ENCODE peak calls at places on chromosome 20, in six cellular contexts. X is K562, Z is IMR-90, O is A549, R is GM12878, S is HepG2. U is an unnamed sample.

GRCh38 chr20:45489083-45489531 is 19.6 kb downstream of the WFDC2 start:
- DNase-seq in O (no peak), R (no peak), S (no peak), X (no peak), Z (no peak), U (no peak)

GRCh38 chr20:12012241-12013222 is 94.8 kb downstream of the BTBD3 start:
- DNase-seq in R (peak), X (peak), O (peak), S (peak), Z (peak), U (peak)

GRCh38 chr20:57038608-57039440 is 227.6 kb downstream of the BMP7 start:
- DNase-seq in R (no peak), O (no peak), Z (no peak), X (no peak), S (no peak), U (no peak)

GRCh38 chr20:22974354-22974753 is 60.8 kb upstream of the SSTR4 start:
- DNase-seq in R (no peak), O (peak), Z (no peak), S (peak), X (peak), U (peak)

GRCh38 chr20:59718681-59719080 is 114.3 kb downstream of the PHACTR3 start:
- DNase-seq in O (no peak), R (no peak), X (no peak), Z (no peak), S (no peak), U (no peak)

GRCh38 chr20:46222521-46223007 is 85.7 kb downstream of the CDH22 start:
- DNase-seq in X (no peak), Z (no peak), R (no peak), S (no peak), O (no peak), U (no peak)

GRCh38 chr20:47088339-47088738 is 193.7 kb downstream of the EYA2 start:
- DNase-seq in Z (no peak), R (no peak), O (no peak), S (no peak), X (peak), U (no peak)

GRCh38 chr20:36975085-36975829 is 23.7 kb upstream of the SAMHD1 start:
- DNase-seq in R (no peak), O (no peak), X (no peak), S (no peak), Z (no peak), U (no peak)

GRCh38 chr20:35176132-35176531 is 4.3 kb downstream of the PROCR start:
- DNase-seq in O (no peak), X (no peak), Z (no peak), S (no peak), R (no peak), U (no peak)

GRCh38 chr20:48107560-48107959 is 322.3 kb upstream of the SULF2 start:
- DNase-seq in O (no peak), R (no peak), S (no peak), X (no peak), Z (no peak), U (no peak)
- TF ChIP-seq BHLHE40 in O (no peak), R (no peak), S (no peak), X (no peak), Z (no peak), U (no peak)

GRCh38 chr20:5845686-5846651 is 95.8 kb downstream of the SHLD1 start:
- DNase-seq in O (peak), X (no peak), S (no peak), Z (peak), R (peak), U (no peak)
- TF ChIP-seq BHLHE40 in O (no peak), X (no peak), S (no peak), Z (no peak), R (peak), U (no peak)

GRCh38 chr20:412081-412480 is 4.0 kb downstream of the RBCK1 start:
- DNase-seq in O (no peak), S (no peak), R (no peak), X (no peak), Z (no peak), U (no peak)
- TF ChIP-seq BHLHE40 in O (no peak), S (no peak), R (no peak), X (no peak), Z (no peak), U (no peak)

GRCh38 chr20:49187330-49188100 is 619 bp downstream of the STAU1 start:
- DNase-seq in S (no peak), R (no peak), X (no peak), O (no peak), Z (no peak), U (no peak)
- TF ChIP-seq BHLHE40 in S (no peak), R (no peak), X (no peak), O (no peak), Z (no peak), U (no peak)

DNA sequence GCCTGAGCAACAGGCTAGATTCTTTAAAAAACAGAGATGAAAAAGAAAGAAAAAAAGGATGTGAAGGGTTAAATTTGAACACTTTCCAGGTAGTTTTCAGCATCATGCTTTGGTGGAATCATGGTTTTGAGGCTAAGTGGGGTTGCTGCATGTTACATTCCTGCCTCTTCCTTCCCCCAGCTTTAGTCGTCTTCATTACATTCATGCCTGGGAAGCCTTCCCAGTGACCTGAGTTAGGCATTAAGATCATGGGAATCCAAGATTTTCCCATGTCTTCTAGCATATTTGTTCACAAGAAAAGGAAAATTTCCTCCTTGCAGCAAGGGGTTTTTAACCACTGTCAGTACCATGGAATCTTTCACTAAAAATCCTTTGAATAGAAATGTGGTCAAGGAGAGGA is 12.0 kb downstream of the TPX2 start:
- DNase-seq in X (no peak), O (no peak), S (no peak), R (no peak), Z (peak), U (no peak)
- TF ChIP-seq BHLHE40 in X (no peak), O (no peak), S (no peak), R (no peak), Z (no peak), U (no peak)

DNA sequence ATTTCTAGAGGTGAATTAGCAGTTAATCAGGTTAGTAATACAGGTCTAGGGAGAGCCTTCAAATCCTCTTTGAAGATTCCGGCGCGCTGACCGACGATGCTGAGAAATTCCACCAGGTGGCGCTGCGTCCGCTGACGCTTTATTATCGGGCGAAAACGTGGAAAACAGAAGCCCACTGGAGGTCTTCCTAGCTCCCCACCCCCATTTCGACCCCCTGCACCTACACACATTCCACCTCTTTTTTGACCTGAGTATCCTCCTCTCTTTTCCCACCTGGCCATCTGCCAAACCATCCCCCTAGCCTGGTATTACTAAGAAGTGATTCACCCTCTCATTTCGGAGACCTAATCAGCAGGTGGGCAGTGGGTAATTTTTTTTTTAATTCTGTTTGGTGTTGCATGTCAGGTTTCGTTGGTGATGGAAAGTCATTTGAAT is 65.4 kb upstream of the RIN2 start:
- DNase-seq in O (peak), R (no peak), X (peak), Z (peak), S (peak), U (peak)
- TF ChIP-seq BHLHE40 in O (no peak), R (no peak), X (no peak), Z (no peak), S (no peak), U (no peak)